ENCODE peak calls at places on chromosomes 2 and 18, in seven cellular contexts. H is breast epithelium, I is tibial artery, Y is fibroblast of lung, O is A549, T is colonic mucosa, D is IMR-90. E is an unnamed sample. For H3K4me1, the result is how much of the 10 kb centered on the place peaks cover.

GRCh38 chr18:75226301-75226955 is 15.8 kb downstream of the TSHZ1 start:
- DNase-seq in H (no peak), I (no peak), Y (peak), D (peak), T (no peak), O (no peak), E (no peak)

GRCh38 chr18:27136208-27136535 is 48.9 kb downstream of the CHST9 start:
- DNase-seq in D (no peak), Y (no peak), O (peak), I (no peak), H (peak), T (no peak), E (peak)

GRCh38 chr2:45274190-45274926 is 265.1 kb upstream of the SIX2 start:
- DNase-seq in Y (no peak), H (no peak), O (no peak), D (no peak), I (no peak), T (no peak), E (no peak)

GRCh38 chr2:175854149-175854548 is 147.9 kb downstream of the LNPK start:
- DNase-seq in H (no peak), I (no peak), D (no peak), T (no peak), O (no peak), Y (no peak), E (no peak)

GRCh38 chr18:3530807-3531206 is 80.8 kb downstream of the TGIF1 start:
- DNase-seq in H (no peak), T (no peak), D (no peak), I (no peak), O (no peak), Y (no peak), E (no peak)

GRCh38 chr2:203149194-203149593 is 89.6 kb upstream of the CYP20A1 start:
- DNase-seq in O (no peak), H (no peak), I (no peak), Y (no peak), D (no peak), T (no peak), E (no peak)

GRCh38 chr18:37364237-37364636 is 201.4 kb downstream of the CELF4 start:
- DNase-seq in I (peak), T (no peak), D (no peak), H (peak), Y (no peak), O (no peak), E (no peak)

GRCh38 chr18:48216639-48217280 is 192.4 kb downstream of the ZBTB7C start:
- DNase-seq in O (no peak), T (no peak), I (no peak), Y (no peak), H (no peak), D (no peak), E (no peak)

GRCh38 chr18:68428026-68428425 is 286.9 kb downstream of the TMX3 start:
- DNase-seq in Y (peak), H (no peak), O (no peak), T (no peak), I (no peak), D (peak), E (peak)

GRCh38 chr2:11914455-11914854 is 168.0 kb downstream of the LPIN1 start:
- DNase-seq in T (no peak), Y (peak), D (no peak), I (no peak), O (no peak), H (no peak), E (peak)

GRCh38 chr2:160087854-160088745 is 25.7 kb upstream of the PLA2R1 start:
- DNase-seq in T (no peak), O (peak), D (peak), H (no peak), I (no peak), Y (peak), E (peak)

GRCh38 chr2:232147440-232148077 is 186.0 kb downstream of the DIS3L2 start:
- DNase-seq in Y (no peak), T (no peak), H (no peak), D (peak), I (no peak), O (no peak), E (no peak)

GRCh38 chr18:26495267-26495666 is 53.1 kb downstream of the KCTD1 start:
- DNase-seq in H (no peak), D (no peak), Y (no peak), O (no peak), T (no peak), I (no peak), E (no peak)

GRCh38 chr2:119106301-119106897 is 52.2 kb downstream of the C1QL2 start:
- DNase-seq in I (no peak), T (peak), O (peak), H (no peak), Y (peak), D (peak), E (peak)

GRCh38 chr18:54169710-54170403 is 54.6 kb downstream of the MBD2 start:
- DNase-seq in O (no peak), I (no peak), H (no peak), Y (no peak), D (no peak), T (no peak), E (no peak)

GRCh38 chr18:54173250-54173649 is 51.2 kb downstream of the MBD2 start:
- DNase-seq in H (no peak), Y (no peak), I (no peak), O (no peak), D (no peak), T (no peak), E (no peak)

GRCh38 chr18:54173980-54174611 is 50.4 kb downstream of the MBD2 start:
- DNase-seq in T (no peak), Y (no peak), I (no peak), O (no peak), H (no peak), D (no peak), E (no peak)
- H3K4me1 ChIP-seq in T (under half), Y (under half), I (under half), O (under half), H (under half), D (under half), E (under half)

DNA sequence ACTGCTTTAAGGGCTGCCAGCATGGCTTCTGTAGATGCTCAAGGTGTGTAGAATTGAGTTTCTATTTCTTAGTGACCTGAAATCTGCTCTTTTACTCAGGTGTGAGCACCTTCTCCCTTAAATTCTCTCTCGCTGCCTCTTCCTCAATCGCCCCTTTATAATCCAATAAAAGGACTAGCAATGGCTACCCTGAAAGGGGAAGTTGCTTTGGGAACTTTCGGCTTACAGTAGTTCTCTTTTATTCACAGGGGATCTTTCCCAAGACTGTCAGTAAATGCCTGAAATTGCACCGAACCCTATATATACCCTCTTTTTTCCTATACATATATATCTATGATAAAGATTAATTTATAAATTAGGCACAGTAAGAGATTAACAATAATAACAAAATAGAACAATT is 121.8 kb downstream of the ACTR3 start:
- DNase-seq in Y (no peak), O (no peak), D (no peak), T (no peak), I (no peak), H (no peak), E (no peak)
- H3K4me1 ChIP-seq in Y (under half), O (under half), D (under half), T (under half), I (under half), H (under half), E (under half)

GRCh38 chr18:6022089-6022444 is 126.7 kb upstream of the TMEM200C start:
- DNase-seq in O (no peak), I (no peak), D (peak), H (no peak), Y (peak), T (no peak), E (no peak)
- H3K4me1 ChIP-seq in O (under half), I (under half), D (under half), H (under half), Y (under half), T (under half), E (under half)

GRCh38 chr2:120940319-120940696 is 204.6 kb downstream of the GLI2 start:
- DNase-seq in O (no peak), Y (no peak), T (no peak), D (no peak), I (no peak), H (no peak), E (no peak)
- H3K4me1 ChIP-seq in O (half or more), Y (under half), T (under half), D (half or more), I (half or more), H (under half), E (under half)

GRCh38 chr18:1014951-1015627 is 110.4 kb downstream of the ADCYAP1 start:
- DNase-seq in T (no peak), O (no peak), I (no peak), D (no peak), Y (no peak), H (no peak), E (no peak)
- H3K4me1 ChIP-seq in T (under half), O (under half), I (half or more), D (under half), Y (under half), H (under half), E (under half)

DNA sequence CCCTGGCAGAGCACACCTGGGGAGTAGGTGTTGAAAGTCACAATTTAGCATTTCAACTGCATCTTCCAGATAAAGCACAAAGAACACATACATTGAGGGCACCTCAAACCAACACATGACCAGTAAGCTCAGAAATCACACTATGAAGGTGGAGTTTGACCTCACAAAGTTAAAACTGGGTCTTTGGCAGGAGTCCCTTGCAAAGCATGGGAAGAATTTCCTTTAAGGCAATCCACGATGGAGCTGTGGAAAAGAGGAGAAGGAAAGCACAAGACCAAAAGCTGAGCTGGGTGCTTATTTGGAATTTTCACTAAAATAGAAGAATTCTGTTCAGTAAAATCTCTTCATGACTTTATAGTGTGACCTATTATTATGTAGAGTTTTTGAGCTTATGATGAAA is 212.9 kb upstream of the APCDD1 start:
- DNase-seq in T (no peak), I (no peak), O (no peak), Y (no peak), D (no peak), H (no peak), E (no peak)
- H3K4me1 ChIP-seq in T (under half), I (under half), O (under half), Y (under half), D (under half), H (under half), E (under half)

GRCh38 chr2:140246058-140246457 is 1465.9 kb upstream of the NXPH2 start:
- DNase-seq in Y (no peak), H (no peak), I (no peak), T (no peak), O (no peak), D (no peak), E (no peak)
- H3K4me1 ChIP-seq in Y (under half), H (under half), I (under half), T (under half), O (under half), D (under half), E (under half)

DNA sequence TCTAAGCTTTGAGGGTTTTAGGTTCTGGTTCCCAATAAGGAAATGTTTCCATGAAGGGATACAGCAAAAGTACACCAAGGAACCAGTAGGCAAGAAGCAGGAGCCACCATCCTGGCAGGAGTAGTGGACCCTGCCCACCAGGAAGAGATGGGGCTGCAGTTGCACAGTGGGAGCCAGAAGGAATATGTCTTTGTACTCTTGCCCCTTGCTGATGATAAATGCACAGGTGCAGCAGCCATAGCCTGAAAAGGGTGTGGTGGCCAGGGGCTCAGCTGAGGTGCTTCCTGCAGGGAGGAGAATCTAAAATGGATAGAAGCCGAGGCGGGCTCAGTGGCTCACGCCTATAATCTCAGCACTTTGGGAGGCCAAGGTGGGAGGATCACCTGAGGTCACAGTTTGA is 27.5 kb downstream of the TMEM127 start:
- DNase-seq in O (no peak), D (no peak), Y (no peak), H (no peak), I (no peak), T (no peak), E (no peak)
- H3K4me1 ChIP-seq in O (under half), D (under half), Y (under half), H (under half), I (under half), T (under half), E (under half)